ENCODE peak calls at places on chromosomes 6 and 20, in five cellular contexts. N is A549, L is IMR-90, V is Peyer's patch, M is substantia nigra. D is an unnamed sample.

GRCh38 chr6:89221109-89221508 is 4.0 kb upstream of the GABRR1 start:
- DNase-seq in N (no peak), V (no peak), M (no peak), L (no peak), D (no peak)

GRCh38 chr20:52305843-52306242 is 114.3 kb upstream of the ZFP64 start:
- DNase-seq in N (no peak), M (no peak), V (peak), L (no peak), D (no peak)

GRCh38 chr6:73515204-73516101 is 5.4 kb downstream of the EEF1A1 start:
- DNase-seq in L (peak), M (no peak), V (peak), N (no peak), D (peak)

GRCh38 chr6:33126101-33126714 is 50.4 kb downstream of the HLA-DPB1 start:
- DNase-seq in V (peak), M (peak), N (peak), L (peak), D (peak)

GRCh38 chr20:62358728-62359490 is 8.2 kb downstream of the LAMA5 start:
- DNase-seq in L (no peak), N (no peak), M (no peak), V (no peak), D (no peak)

GRCh38 chr20:42191140-42191860 is 573.1 kb upstream of the CHD6 start:
- DNase-seq in L (no peak), V (no peak), M (no peak), N (no peak), D (no peak)

GRCh38 chr20:6071162-6071695 is 17.4 kb upstream of the LRRN4 start:
- DNase-seq in L (no peak), M (no peak), N (no peak), V (no peak), D (no peak)

GRCh38 chr6:1313755-1314503 is 2.0 kb downstream of the FOXQ1 start:
- DNase-seq in L (no peak), M (no peak), V (no peak), N (no peak), D (no peak)

GRCh38 chr6:43097098-43097489 is 21.0 kb downstream of the PTK7 start:
- DNase-seq in N (no peak), V (no peak), M (no peak), L (no peak), D (no peak)
- H3K27ac ChIP-seq in N (no peak), V (no peak), M (no peak), L (peak), D (no peak)

GRCh38 chr6:2658788-2659187 is 91.9 kb downstream of the MYLK4 start:
- DNase-seq in M (no peak), L (no peak), N (no peak), V (no peak), D (peak)

GRCh38 chr6:2653369-2654032 is 97.2 kb downstream of the MYLK4 start:
- DNase-seq in N (no peak), M (no peak), L (no peak), V (no peak), D (no peak)

GRCh38 chr6:2659882-2660281 is 90.8 kb downstream of the MYLK4 start:
- DNase-seq in L (peak), N (no peak), V (no peak), M (no peak), D (peak)

GRCh38 chr6:2655844-2656433 is 94.8 kb downstream of the MYLK4 start:
- DNase-seq in V (no peak), N (no peak), L (no peak), M (no peak), D (no peak)

GRCh38 chr6:2656460-2657064 is 94.2 kb downstream of the MYLK4 start:
- DNase-seq in L (no peak), N (no peak), V (no peak), M (no peak), D (no peak)
- H3K27ac ChIP-seq in L (no peak), N (no peak), V (no peak), M (no peak), D (no peak)

GRCh38 chr6:105482956-105483355 is 80.1 kb upstream of the PREP start:
- DNase-seq in M (no peak), L (no peak), N (no peak), V (no peak), D (no peak)

GRCh38 chr6:105483492-105483891 is 80.6 kb upstream of the PREP start:
- DNase-seq in L (peak), V (no peak), N (no peak), M (no peak), D (no peak)

GRCh38 chr6:105484238-105485161 is 81.6 kb upstream of the PREP start:
- DNase-seq in V (no peak), M (no peak), N (peak), L (peak), D (no peak)

GRCh38 chr6:105485456-105485855 is 82.6 kb upstream of the PREP start:
- DNase-seq in V (peak), L (no peak), N (no peak), M (no peak), D (no peak)

DNA sequence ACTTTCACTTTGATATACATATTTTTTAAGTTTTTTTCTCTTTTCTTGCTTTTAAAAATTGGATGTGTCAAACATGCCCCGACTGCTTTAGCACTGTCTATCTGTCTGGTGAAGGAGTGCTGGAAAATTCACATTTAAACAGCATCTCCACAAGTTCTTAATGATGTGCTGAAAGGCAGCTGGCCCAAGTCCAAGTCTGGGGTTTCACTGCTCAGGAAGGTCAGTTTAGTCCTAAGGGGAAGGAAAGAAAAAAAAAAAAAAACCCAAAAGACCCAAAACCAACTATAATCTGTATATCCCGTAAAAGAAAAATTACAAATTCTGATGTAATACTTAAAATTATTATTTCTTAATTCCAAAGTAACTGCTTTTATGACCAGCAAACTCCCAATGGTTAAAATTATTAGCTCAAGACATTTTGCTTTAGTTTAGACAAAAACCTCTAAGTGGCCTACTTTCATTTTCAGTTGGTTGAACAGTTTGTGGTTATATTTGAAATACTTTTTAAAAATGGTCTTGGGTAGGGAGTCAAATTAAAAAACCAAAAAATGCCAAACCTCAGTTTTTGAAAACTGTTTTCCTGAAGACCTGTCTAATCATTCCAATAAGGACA is 79.5 kb upstream of the PREP start:
- DNase-seq in M (no peak), V (peak), N (no peak), L (peak), D (peak)
- H3K27ac ChIP-seq in M (no peak), V (peak), N (peak), L (no peak), D (no peak)

GRCh38 chr6:164991573-164991972 is 317.8 kb downstream of the C6orf118 start:
- DNase-seq in L (no peak), N (no peak), M (no peak), V (no peak), D (no peak)

GRCh38 chr6:164990901-164991300 is 318.5 kb downstream of the C6orf118 start:
- DNase-seq in N (no peak), M (no peak), L (no peak), V (no peak), D (no peak)
- H3K27ac ChIP-seq in N (no peak), M (no peak), L (no peak), V (no peak), D (no peak)

GRCh38 chr6:148745926-148746325 is 904 bp upstream of the UST start:
- DNase-seq in V (no peak), M (no peak), L (no peak), N (no peak), D (no peak)
- H3K27ac ChIP-seq in V (peak), M (peak), L (peak), N (peak), D (no peak)

GRCh38 chr20:54223285-54223684 is 15.4 kb downstream of the PFDN4 start:
- DNase-seq in N (no peak), M (no peak), V (no peak), L (no peak), D (no peak)

GRCh38 chr20:54220722-54221121 is 12.8 kb downstream of the PFDN4 start:
- DNase-seq in L (no peak), M (no peak), V (no peak), N (no peak), D (no peak)

GRCh38 chr20:54221383-54221782 is 13.5 kb downstream of the PFDN4 start:
- DNase-seq in M (no peak), N (no peak), L (no peak), V (no peak), D (no peak)

GRCh38 chr20:54223751-54224150 is 15.9 kb downstream of the PFDN4 start:
- DNase-seq in M (no peak), N (no peak), V (no peak), L (no peak), D (no peak)

DNA sequence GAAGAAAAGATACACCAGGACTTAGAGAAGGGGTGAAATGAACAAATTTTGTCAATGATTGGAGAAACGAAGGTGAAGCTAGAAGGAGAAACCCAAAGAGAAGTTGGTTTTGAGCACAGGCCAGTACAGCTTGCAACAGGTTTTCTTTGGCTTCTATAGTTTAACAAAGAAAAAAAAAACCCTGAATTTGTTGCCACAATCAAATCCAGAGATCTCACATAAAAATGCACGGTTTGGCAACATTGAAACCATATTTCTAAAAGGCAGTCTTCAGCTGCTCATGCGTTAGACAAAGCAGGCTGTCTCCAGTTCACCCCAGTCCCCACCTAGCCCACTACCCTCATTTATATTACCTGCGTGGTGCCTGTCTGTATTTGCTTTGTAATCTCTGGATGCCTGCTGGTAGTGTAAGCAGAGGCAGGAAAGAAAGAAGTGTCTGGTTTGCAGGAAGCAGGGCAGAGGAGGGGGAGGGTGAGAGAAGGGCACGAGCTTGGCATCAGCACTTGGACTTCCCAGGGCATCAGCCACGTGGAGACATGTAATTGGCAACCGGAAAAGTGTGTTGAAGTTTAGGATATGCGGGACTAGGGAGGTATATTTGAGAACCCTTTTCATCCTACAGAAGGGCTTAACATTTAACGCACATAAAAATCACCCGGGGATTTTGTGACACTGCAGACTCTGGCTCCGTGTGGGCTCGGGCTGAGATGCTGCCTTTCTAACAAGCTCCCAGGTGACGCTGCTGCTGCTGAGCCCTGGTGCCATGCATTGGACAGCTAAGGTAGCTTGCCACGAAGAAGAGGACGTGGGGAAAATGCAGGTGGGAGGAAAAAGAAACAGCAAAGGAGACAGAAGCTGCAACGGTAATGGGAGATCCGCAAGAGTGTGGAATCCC is 14.4 kb downstream of the PFDN4 start:
- DNase-seq in N (no peak), L (no peak), M (no peak), V (no peak), D (no peak)
- H3K27ac ChIP-seq in N (no peak), L (no peak), M (no peak), V (no peak), D (no peak)

GRCh38 chr6:122696079-122696478 is 83.4 kb upstream of the FABP7 start:
- DNase-seq in V (no peak), M (no peak), N (no peak), L (peak), D (peak)
- H3K27ac ChIP-seq in V (no peak), M (no peak), N (no peak), L (peak), D (peak)

GRCh38 chr20:43942661-43943285 is 28.1 kb downstream of the TOX2 start:
- DNase-seq in V (no peak), M (no peak), L (peak), N (no peak), D (no peak)
- H3K27ac ChIP-seq in V (peak), M (no peak), L (peak), N (peak), D (no peak)

D was measured in SJCRH30.